ENCODE peak calls at places on chromosomes 4 and X, in four cellular contexts. A is uterus, J is lower lobe of right lung, I is left lung. R is an unnamed sample. For H3K4me1, the result is how much of the 10 kb centered on the place peaks cover.

GRCh38 chrX:42241421-42241820 is 318.1 kb upstream of the CASK start:
- DNase-seq in A (no peak), I (no peak), J (no peak), R (no peak)

GRCh38 chr4:1660948-1661677 is 23.0 kb downstream of the FAM53A start:
- DNase-seq in I (peak), A (no peak), J (no peak), R (no peak)

GRCh38 chrX:126456136-126456535 is 96.5 kb downstream of the DCAF12L1 start:
- DNase-seq in J (no peak), A (no peak), I (no peak), R (no peak)

GRCh38 chrX:45527834-45528233 is 327.2 kb upstream of the DIPK2B start:
- DNase-seq in A (no peak), I (no peak), J (no peak), R (no peak)

GRCh38 chr4:113784497-113785254 is 23.1 kb upstream of the CAMK2D start:
- DNase-seq in I (no peak), A (no peak), J (no peak), R (no peak)

GRCh38 chrX:13220916-13221315 is 98.9 kb downstream of the ATXN3L start:
- DNase-seq in J (no peak), A (no peak), I (no peak), R (no peak)

GRCh38 chrX:54785901-54786300 is 12.2 kb downstream of the ITIH6 start:
- DNase-seq in I (no peak), A (no peak), J (no peak), R (no peak)

GRCh38 chr4:8050555-8051206 is 107.9 kb downstream of the ABLIM2 start:
- DNase-seq in A (peak), I (no peak), J (peak), R (peak)

GRCh38 chrX:24204331-24204730 is 54.8 kb downstream of the ZFX start:
- DNase-seq in A (no peak), J (no peak), I (no peak), R (no peak)

GRCh38 chr4:57425610-57426009 is 315.4 kb upstream of the IGFBP7 start:
- DNase-seq in I (no peak), A (no peak), J (no peak), R (no peak)

GRCh38 chrX:11427082-11428033 is 134.1 kb downstream of the AMELX start:
- DNase-seq in I (peak), A (peak), J (peak), R (peak)

GRCh38 chr4:7365472-7366179 is 69.1 kb downstream of the PSAPL1 start:
- DNase-seq in I (peak), J (no peak), A (no peak), R (no peak)

GRCh38 chrX:132774312-132774711 is 184.1 kb downstream of the HS6ST2 start:
- DNase-seq in J (no peak), A (no peak), I (no peak), R (no peak)

GRCh38 chr4:150217192-150217591 is 138.9 kb downstream of the DCLK2 start:
- DNase-seq in I (no peak), J (no peak), A (no peak), R (no peak)

GRCh38 chrX:36978886-36979285 is 29.3 kb upstream of the FAM47C start:
- DNase-seq in A (no peak), J (no peak), I (no peak), R (no peak)

GRCh38 chr4:158015241-158015640 is 157.6 kb downstream of the GASK1B start:
- DNase-seq in J (no peak), I (no peak), A (no peak), R (no peak)

GRCh38 chr4:16627999-16628398 is 270.4 kb downstream of the LDB2 start:
- DNase-seq in A (no peak), J (no peak), I (no peak), R (no peak)

GRCh38 chr4:73311428-73311827 is 52.8 kb upstream of the ANKRD17 start:
- DNase-seq in I (no peak), A (no peak), J (no peak), R (no peak)

GRCh38 chr4:47640911-47641310 is 155.8 kb downstream of the ATP10D start:
- DNase-seq in I (no peak), A (no peak), J (no peak), R (no peak)

GRCh38 chr4:110475881-110476818 is at the start of gene ENPEP:
- DNase-seq in I (peak), A (peak), J (no peak), R (no peak)

GRCh38 chr4:185644408-185644807 is 109.1 kb upstream of the PDLIM3 start:
- DNase-seq in I (no peak), J (no peak), A (no peak), R (no peak)

GRCh38 chrX:17654116-17654515 is 83.2 kb upstream of the SCML1 start:
- DNase-seq in A (no peak), J (no peak), I (no peak), R (no peak)

GRCh38 chr4:47002593-47002992 is 9.2 kb upstream of the GABRA4 start:
- DNase-seq in A (no peak), I (no peak), J (no peak), R (no peak)

GRCh38 chr4:30837131-30837539 is 117.0 kb downstream of the PCDH7 start:
- DNase-seq in I (no peak), J (no peak), A (no peak), R (no peak)

GRCh38 chrX:107775734-107776511 is at the start of gene TSC22D3:
- DNase-seq in I (peak), J (peak), A (peak), R (peak)

GRCh38 chrX:67555578-67556203 is 11.9 kb downstream of the AR start:
- DNase-seq in I (no peak), J (peak), A (peak), R (no peak)

GRCh38 chr4:185112104-185112503 is 31.0 kb upstream of the SLC25A4 start:
- DNase-seq in I (no peak), A (peak), J (no peak), R (no peak)

GRCh38 chrX:131853440-131853839 is 169.7 kb upstream of the STK26 start:
- DNase-seq in I (no peak), A (no peak), J (no peak), R (no peak)

GRCh38 chr4:1487761-1488160 is 81.5 kb upstream of the NKX1-1 start:
- DNase-seq in J (no peak), A (no peak), I (no peak), R (no peak)

GRCh38 chr4:135316266-135316779 is 1114.7 kb upstream of the PABPC4L start:
- DNase-seq in A (no peak), I (no peak), J (no peak), R (no peak)

GRCh38 chrX:40521868-40522450 is 58.8 kb upstream of the ATP6AP2 start:
- DNase-seq in I (no peak), J (no peak), A (no peak), R (no peak)

GRCh38 chr4:161252520-161253141 is 911.2 kb downstream of the FSTL5 start:
- DNase-seq in A (no peak), J (no peak), I (no peak), R (no peak)

GRCh38 chrX:13473666-13474516 is 95.5 kb upstream of the EGFL6 start:
- DNase-seq in I (no peak), J (no peak), A (no peak), R (no peak)

GRCh38 chrX:42708222-42708621 is 69.7 kb downstream of the PPP1R2C start:
- DNase-seq in I (no peak), A (no peak), J (no peak), R (no peak)

GRCh38 chrX:107684956-107685385 is 56.7 kb downstream of the PRPS1 start:
- DNase-seq in I (peak), A (peak), J (peak), R (no peak)

GRCh38 chr4:109432203-109432602 is 1.4 kb upstream of the SEC24B start:
- DNase-seq in I (no peak), A (no peak), J (no peak), R (no peak)
- H3K4me3 ChIP-seq in I (no peak), A (no peak), J (no peak), R (no peak)

DNA sequence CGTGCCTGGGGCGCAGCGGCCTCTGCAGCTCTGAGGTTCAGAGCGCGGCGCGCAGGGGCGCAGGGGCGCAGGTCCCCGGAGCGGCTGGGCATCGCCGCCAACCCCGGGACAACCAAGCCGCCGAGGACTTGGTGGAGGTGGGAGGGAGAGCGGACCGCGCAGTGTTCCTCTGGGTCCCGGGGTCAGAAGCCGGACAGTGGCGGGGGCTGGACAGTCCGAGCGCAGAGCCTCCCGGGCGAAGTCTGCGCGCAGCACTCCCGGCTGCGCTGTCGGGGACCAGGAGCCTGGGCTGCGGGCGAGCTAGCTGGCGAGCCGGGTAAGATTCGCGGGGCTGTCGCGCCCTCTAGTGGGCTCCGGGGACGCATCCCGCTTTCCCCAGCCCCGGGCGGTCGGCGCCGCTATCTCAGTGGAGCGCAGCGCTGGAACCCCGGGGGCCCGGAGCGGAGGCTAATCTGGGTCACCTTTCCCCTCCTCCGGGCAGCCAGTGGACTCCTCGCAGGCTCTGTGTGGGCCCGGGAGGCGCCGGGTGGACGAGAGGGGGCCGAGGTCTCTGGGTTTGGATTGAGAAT is 4.1 kb downstream of the PDGFRA start:
- DNase-seq in I (peak), J (peak), A (peak), R (peak)
- H3K4me1 ChIP-seq in I (under half), J (half or more), A (under half), R (under half)

GRCh38 chrX:19683358-19683757 is 168.1 kb upstream of the MAP3K15 start:
- DNase-seq in A (no peak), J (no peak), I (no peak), R (no peak)
- H3K4me3 ChIP-seq in A (no peak), J (no peak), I (no peak), R (no peak)

GRCh38 chr4:89301003-89301402 is 6.6 kb downstream of the GPRIN3 start:
- DNase-seq in A (no peak), J (no peak), I (no peak), R (no peak)
- H3K4me1 ChIP-seq in A (under half), J (under half), I (under half), R (under half)

GRCh38 chrX:48538641-48539344 is 721 bp upstream of the TBC1D25 start:
- DNase-seq in J (no peak), A (no peak), I (no peak), R (no peak)

GRCh38 chrX:48540015-48540350 is 469 bp downstream of the TBC1D25 start:
- DNase-seq in A (peak), I (no peak), J (no peak), R (no peak)

GRCh38 chrX:48541140-48541814 is 1.8 kb downstream of the TBC1D25 start:
- DNase-seq in A (no peak), J (no peak), I (no peak), R (no peak)

GRCh38 chrX:48539345-48540014 is at the start of gene TBC1D25:
- DNase-seq in A (peak), I (peak), J (peak), R (peak)

DNA sequence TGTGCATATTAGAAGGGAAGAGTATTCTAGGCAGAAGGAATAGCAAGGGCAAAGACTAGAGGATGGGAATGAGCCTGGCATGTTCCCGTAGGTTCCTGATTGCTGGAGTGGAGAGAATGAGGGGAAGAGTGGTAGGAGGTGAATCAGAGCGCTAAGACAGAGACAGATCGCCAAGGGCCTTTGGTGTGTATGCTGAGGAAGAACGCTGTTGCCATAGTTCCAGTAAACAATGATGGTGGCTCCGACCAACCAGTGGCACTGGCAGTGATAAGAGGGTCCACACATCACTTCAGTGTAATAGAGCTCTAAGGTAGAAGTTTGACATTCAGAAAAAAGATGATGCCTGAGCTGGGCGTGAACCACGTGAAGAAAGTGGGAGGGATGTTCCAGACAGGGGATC is 966 bp downstream of the TBC1D25 start:
- DNase-seq in I (no peak), A (no peak), J (no peak), R (no peak)
- H3K4me3 ChIP-seq in I (peak), A (peak), J (peak), R (peak)

R was measured in aorta.